ENCODE peak calls at places on chromosome 9, in eight cellular contexts. O is HFF-Myc; G is naive thymus-derived CD4-positive, alpha-beta T cell; X is aorta; T is amniotic stem cell; M is activated CD4-positive, CD25-positive, alpha-beta regulatory T cell; D is hypothalamus; S is HTR-8/SVneo. H is an unnamed sample.

GRCh38 chr9:133058550-133059320 is 3.0 kb upstream of the CEL start:
- DNase-seq in O (no peak), G (no peak), X (peak), T (no peak), M (no peak), D (no peak), S (no peak), H (no peak)

GRCh38 chr9:33227741-33228140 is 12.2 kb upstream of the SPINK4 start:
- DNase-seq in O (no peak), G (no peak), X (no peak), T (no peak), M (no peak), D (no peak), S (no peak), H (no peak)

GRCh38 chr9:27165067-27165466 is 56.0 kb downstream of the TEK start:
- DNase-seq in O (no peak), G (no peak), X (no peak), T (no peak), M (no peak), D (no peak), S (no peak), H (no peak)

GRCh38 chr9:114174876-114175771 is 19.8 kb downstream of the COL27A1 start:
- DNase-seq in O (no peak), G (no peak), X (peak), T (peak), M (no peak), D (peak), S (no peak), H (no peak)

GRCh38 chr9:7592321-7593319 is 207.0 kb downstream of the DMAC1 start:
- DNase-seq in O (no peak), G (no peak), X (no peak), T (no peak), M (no peak), D (no peak), S (no peak), H (no peak)

GRCh38 chr9:2459756-2460155 is 161.8 kb upstream of the VLDLR start:
- DNase-seq in O (no peak), G (no peak), X (no peak), T (no peak), M (no peak), D (no peak), S (no peak), H (no peak)

GRCh38 chr9:130160862-130161470 is 11.2 kb upstream of the NCS1 start:
- DNase-seq in O (no peak), G (no peak), X (no peak), T (no peak), M (no peak), D (no peak), S (no peak), H (no peak)

GRCh38 chr9:98706651-98707103 is 2.1 kb downstream of the GABBR2 start:
- DNase-seq in O (no peak), G (no peak), X (no peak), T (no peak), M (no peak), D (no peak), S (no peak), H (no peak)

GRCh38 chr9:123457586-123457985 is 101.6 kb downstream of the CRB2 start:
- DNase-seq in O (no peak), G (no peak), X (no peak), T (no peak), M (no peak), D (no peak), S (no peak), H (no peak)

GRCh38 chr9:112750111-112750766 is at the start of gene SNX30:
- DNase-seq in O (peak), G (peak), X (peak), T (peak), M (peak), D (peak), S (peak), H (peak)

GRCh38 chr9:85943757-85944430 is 2.9 kb downstream of the NAA35 start:
- DNase-seq in O (no peak), G (no peak), X (no peak), T (no peak), M (no peak), D (no peak), S (no peak), H (no peak)

GRCh38 chr9:83511051-83511450 is 27.1 kb downstream of the FRMD3 start:
- DNase-seq in O (no peak), G (no peak), X (no peak), T (no peak), M (no peak), D (no peak), S (no peak), H (no peak)

GRCh38 chr9:70639853-70640814 is 225.7 kb upstream of the KLF9 start:
- DNase-seq in O (peak), G (no peak), X (no peak), T (peak), M (no peak), D (no peak), S (peak), H (peak)

GRCh38 chr9:107455461-107456155 is 34.0 kb downstream of the KLF4 start:
- DNase-seq in O (no peak), G (no peak), X (no peak), T (no peak), M (no peak), D (no peak), S (no peak), H (peak)

GRCh38 chr9:4182831-4183230 is 117.0 kb downstream of the GLIS3 start:
- DNase-seq in O (no peak), G (no peak), X (no peak), T (no peak), M (no peak), D (no peak), S (no peak), H (no peak)

GRCh38 chr9:127384901-127385300 is 12.1 kb upstream of the SLC2A8 start:
- DNase-seq in O (no peak), G (peak), X (peak), T (no peak), M (no peak), D (no peak), S (no peak), H (no peak)

GRCh38 chr9:130301483-130302286 is 36.1 kb downstream of the HMCN2 start:
- DNase-seq in O (no peak), G (no peak), X (peak), T (no peak), M (no peak), D (no peak), S (no peak), H (no peak)

GRCh38 chr9:115691097-115691496 is 462.5 kb upstream of the PAPPA start:
- DNase-seq in O (peak), G (no peak), X (no peak), T (peak), M (no peak), D (no peak), S (peak), H (no peak)

GRCh38 chr9:137970098-137970497 is 92.5 kb downstream of the CACNA1B start:
- DNase-seq in O (no peak), G (no peak), X (no peak), T (no peak), M (no peak), D (no peak), S (no peak), H (no peak)

GRCh38 chr9:86978986-86979385 is 31.7 kb upstream of the GAS1 start:
- DNase-seq in O (no peak), G (no peak), X (no peak), T (no peak), M (no peak), D (no peak), S (no peak), H (no peak)

GRCh38 chr9:94881946-94882345 is 155.4 kb downstream of the AOPEP start:
- DNase-seq in O (no peak), G (no peak), X (no peak), T (no peak), M (no peak), D (no peak), S (no peak), H (no peak)

GRCh38 chr9:27094640-27095039 is 14.4 kb upstream of the TEK start:
- DNase-seq in O (no peak), G (no peak), X (no peak), T (peak), M (no peak), D (no peak), S (no peak), H (no peak)

GRCh38 chr9:27065288-27065687 is 43.7 kb upstream of the TEK start:
- DNase-seq in O (no peak), G (no peak), X (no peak), T (no peak), M (no peak), D (no peak), S (no peak), H (no peak)

GRCh38 chr9:84230355-84231136 is 110.0 kb downstream of the SLC28A3 start:
- DNase-seq in O (peak), G (no peak), X (no peak), T (no peak), M (no peak), D (no peak), S (no peak), H (peak)

GRCh38 chr9:14358523-14358922 is 44.6 kb upstream of the NFIB start:
- DNase-seq in O (no peak), G (no peak), X (no peak), T (no peak), M (no peak), D (no peak), S (no peak), H (no peak)

GRCh38 chr9:115671236-115671770 is 482.3 kb upstream of the PAPPA start:
- DNase-seq in O (no peak), G (no peak), X (no peak), T (no peak), M (no peak), D (no peak), S (no peak), H (no peak)

GRCh38 chr9:100134731-100135130 is 35.7 kb downstream of the INVS start:
- DNase-seq in O (no peak), G (no peak), X (no peak), T (no peak), M (no peak), D (no peak), S (no peak), H (no peak)

GRCh38 chr9:129596541-129597328 is 24.2 kb downstream of the C9orf50 start:
- DNase-seq in O (no peak), G (no peak), X (peak), T (no peak), M (no peak), D (no peak), S (no peak), H (no peak)

GRCh38 chr9:18626046-18626698 is 152.2 kb downstream of the ADAMTSL1 start:
- DNase-seq in O (no peak), G (no peak), X (no peak), T (no peak), M (no peak), D (no peak), S (no peak), H (no peak)

GRCh38 chr9:114888599-114888998 is 41.8 kb downstream of the TNFSF8 start:
- DNase-seq in O (no peak), G (no peak), X (no peak), T (no peak), M (no peak), D (no peak), S (no peak), H (no peak)

GRCh38 chr9:117247271-117247670 is 167.6 kb downstream of the ASTN2 start:
- DNase-seq in O (no peak), G (no peak), X (no peak), T (no peak), M (no peak), D (no peak), S (no peak), H (no peak)

GRCh38 chr9:135905380-135906282 is 1.7 kb downstream of the CAMSAP1 start:
- DNase-seq in O (no peak), G (peak), X (no peak), T (no peak), M (peak), D (no peak), S (no peak), H (no peak)

GRCh38 chr9:109447329-109448076 is 50.6 kb downstream of the PTPN3 start:
- DNase-seq in O (no peak), G (peak), X (no peak), T (no peak), M (no peak), D (no peak), S (no peak), H (no peak)

GRCh38 chr9:127149010-127149409 is 26.6 kb upstream of the ANGPTL2 start:
- DNase-seq in O (no peak), G (no peak), X (no peak), T (no peak), M (no peak), D (no peak), S (no peak), H (no peak)

GRCh38 chr9:133210609-133211008 is 1.6 kb upstream of the OBP2B start:
- DNase-seq in O (no peak), G (peak), X (peak), T (no peak), M (no peak), D (no peak), S (no peak), H (no peak)

GRCh38 chr9:126528111-126528510 is 85.6 kb upstream of the LMX1B start:
- DNase-seq in O (no peak), G (no peak), X (peak), T (no peak), M (no peak), D (no peak), S (no peak), H (no peak)

GRCh38 chr9:97848582-97849237 is 4.3 kb upstream of the FOXE1 start:
- DNase-seq in O (no peak), G (no peak), X (peak), T (no peak), M (no peak), D (no peak), S (no peak), H (no peak)

GRCh38 chr9:77588319-77588937 is 59.7 kb downstream of the GNA14 start:
- DNase-seq in O (peak), G (no peak), X (no peak), T (peak), M (no peak), D (no peak), S (peak), H (no peak)